ENCODE peak calls at places on chromosomes 16 and 17, in nine cellular contexts. F is heart left ventricle, P is right cardiac atrium, K is small intestine, D is caudate nucleus, T is aorta, Y is ascending aorta, Z is neuronal stem cell, L is upper lobe of right lung. G is an unnamed sample.

GRCh38 chr16:3112881-3113574 is 642 bp downstream of the ZNF205 start:
- DNase-seq in F (no peak), P (peak; percentile 72), K (no peak), D (no peak), T (no peak), Y (no peak), Z (no peak), L (no peak), G (no peak)

GRCh38 chr17:41328207-41328606 is 12.7 kb upstream of the KRTAP17-1 start:
- DNase-seq in F (no peak), P (no peak), K (no peak), D (no peak), T (no peak), Y (no peak), Z (no peak), L (no peak), G (no peak)

GRCh38 chr16:14302031-14302398 is 230.9 kb downstream of the MRTFB start:
- DNase-seq in F (peak; percentile 72), P (peak; percentile 88), K (peak; percentile 33), D (no peak), T (peak; percentile 86), Y (no peak), Z (no peak), L (peak; percentile 77), G (peak; percentile 62)

GRCh38 chr17:34161600-34161999 is 93.5 kb upstream of the CCL2 start:
- DNase-seq in F (no peak), P (no peak), K (no peak), D (no peak), T (no peak), Y (no peak), Z (no peak), L (no peak), G (no peak)

GRCh38 chr16:12459401-12459791 is 344.3 kb downstream of the CPPED1 start:
- DNase-seq in F (peak; percentile 60), P (peak; percentile 81), K (no peak), D (no peak), T (no peak), Y (peak; percentile 35), Z (no peak), L (peak; percentile 75), G (no peak)

GRCh38 chr16:78720416-78720815 is 621.0 kb downstream of the WWOX start:
- DNase-seq in F (no peak), P (no peak), K (no peak), D (no peak), T (no peak), Y (no peak), Z (no peak), L (no peak), G (no peak)

GRCh38 chr16:2224183-2224486 is 744 bp downstream of the E4F1 start:
- DNase-seq in F (no peak), P (no peak), K (no peak), D (no peak), T (no peak), Y (no peak), Z (no peak), L (no peak), G (no peak)

GRCh38 chr17:57956311-57957119 is 1.3 kb upstream of the CUEDC1 start:
- DNase-seq in F (no peak), P (no peak), K (peak; percentile 64), D (no peak), T (peak; percentile 41), Y (no peak), Z (no peak), L (peak; percentile 31), G (peak; percentile 1)

GRCh38 chr16:3583303-3584038 is 6.3 kb upstream of the NLRC3 start:
- DNase-seq in F (no peak), P (no peak), K (no peak), D (no peak), T (no peak), Y (no peak), Z (no peak), L (no peak), G (no peak)

GRCh38 chr17:51322390-51323029 is 62.2 kb downstream of the UTP18 start:
- DNase-seq in F (no peak), P (no peak), K (peak; percentile 28), D (no peak), T (no peak), Y (no peak), Z (peak; percentile 8), L (no peak), G (no peak)

GRCh38 chr16:20879175-20880053 is 20.7 kb downstream of the DCUN1D3 start:
- DNase-seq in F (no peak), P (no peak), K (no peak), D (no peak), T (no peak), Y (no peak), Z (no peak), L (no peak), G (no peak)

GRCh38 chr16:73157861-73158260 is 109.9 kb upstream of the ZFHX3 start:
- DNase-seq in F (no peak), P (no peak), K (no peak), D (no peak), T (no peak), Y (no peak), Z (no peak), L (no peak), G (no peak)

GRCh38 chr17:82883461-82884031 is 43.7 kb upstream of the ZNF750 start:
- DNase-seq in F (peak; percentile 27), P (peak; percentile 41), K (no peak), D (no peak), T (no peak), Y (no peak), Z (no peak), L (no peak), G (no peak)

GRCh38 chr17:81080056-81080455 is 45.1 kb downstream of the BAIAP2 start:
- DNase-seq in F (no peak), P (no peak), K (no peak), D (no peak), T (no peak), Y (no peak), Z (no peak), L (no peak), G (no peak)

GRCh38 chr17:81081217-81081616 is 46.3 kb downstream of the BAIAP2 start:
- DNase-seq in F (no peak), P (no peak), K (no peak), D (no peak), T (no peak), Y (no peak), Z (no peak), L (no peak), G (no peak)

GRCh38 chr17:81083125-81083765 is 48.3 kb downstream of the BAIAP2 start:
- DNase-seq in F (no peak), P (peak; percentile 79), K (no peak), D (no peak), T (no peak), Y (no peak), Z (no peak), L (peak; percentile 88), G (peak; percentile 85)

GRCh38 chr17:81081619-81082176 is 46.7 kb downstream of the BAIAP2 start:
- DNase-seq in F (no peak), P (no peak), K (no peak), D (no peak), T (no peak), Y (no peak), Z (no peak), L (no peak), G (no peak)

DNA sequence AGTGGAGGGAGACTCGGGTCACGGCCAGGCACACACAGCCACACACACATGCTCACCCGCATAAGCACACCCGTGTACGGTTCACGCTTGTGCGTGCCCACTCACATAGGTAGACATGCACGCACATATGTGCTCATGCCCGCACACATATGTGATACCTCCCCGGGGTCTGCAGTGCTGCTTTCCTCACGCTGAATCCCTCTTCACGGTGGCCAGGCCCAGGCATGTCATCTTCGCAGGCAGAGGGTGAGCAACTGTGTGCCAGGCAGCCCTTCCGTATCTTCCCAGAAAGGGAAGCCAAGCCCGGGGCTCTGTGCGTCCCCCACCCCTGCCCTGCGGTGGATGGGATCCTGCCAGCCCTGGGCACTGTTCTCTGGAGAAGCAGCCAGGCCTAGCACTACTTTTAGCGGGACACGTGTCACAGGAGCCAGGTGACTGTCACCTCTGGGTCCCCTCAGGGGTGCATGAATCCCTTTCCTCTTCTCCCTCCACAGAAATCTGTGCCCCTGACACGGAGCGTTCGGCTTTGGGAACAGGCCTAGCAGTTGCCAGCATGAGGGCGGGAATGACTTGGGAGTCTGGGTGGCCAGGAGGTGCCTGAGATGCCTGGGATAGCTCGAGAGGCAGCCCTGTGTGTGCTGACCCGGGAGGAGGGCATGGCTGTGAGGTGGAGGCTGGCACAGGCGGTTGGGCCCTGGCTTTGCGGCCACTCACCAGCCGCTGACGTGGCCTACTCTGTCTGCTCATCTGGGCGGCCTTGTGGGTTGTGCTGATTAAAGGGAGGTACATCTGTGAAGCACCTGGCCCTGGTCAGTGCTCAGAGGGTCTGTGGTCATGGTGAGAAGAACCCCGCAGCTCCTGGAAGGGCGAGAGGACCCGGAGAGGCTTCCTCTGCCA is 47.5 kb downstream of the BAIAP2 start:
- DNase-seq in F (no peak), P (peak; percentile 63), K (no peak), D (no peak), T (no peak), Y (no peak), Z (no peak), L (peak; percentile 86), G (peak; percentile 43)
- H3K27ac ChIP-seq in F (peak overlapping the region; percentile 55), P (peak overlapping the region; percentile 58), K (no peak overlapping the region), D (peak overlapping the region; percentile 72), T (no peak overlapping the region), Y (no peak overlapping the region), Z (no peak overlapping the region), L (peak overlapping the region; percentile 79), G (peak overlapping the region; percentile 91)

GRCh38 chr17:7839199-7839889 is 5.3 kb downstream of the KDM6B start:
- DNase-seq in F (no peak), P (peak; percentile 49), K (peak; percentile 85), D (no peak), T (no peak), Y (no peak), Z (no peak), L (no peak), G (no peak)
- H3K27ac ChIP-seq in F (peak overlapping the region; percentile 99), P (no peak overlapping the region), K (peak overlapping the region; percentile 67), D (no peak overlapping the region), T (no peak overlapping the region), Y (peak overlapping the region; percentile 56), Z (no peak overlapping the region), L (peak overlapping the region; percentile 51), G (peak overlapping the region; percentile 39)

GRCh38 chr16:57788252-57788841 is 13.9 kb downstream of the KIFC3 start:
- DNase-seq in F (no peak), P (no peak), K (no peak), D (no peak), T (no peak), Y (no peak), Z (no peak), L (no peak), G (peak; percentile 33)
- H3K27ac ChIP-seq in F (peak overlapping the region; percentile 48), P (no peak overlapping the region), K (no peak overlapping the region), D (peak overlapping the region; percentile 8), T (no peak overlapping the region), Y (no peak overlapping the region), Z (no peak overlapping the region), L (no peak overlapping the region), G (peak overlapping the region; percentile 68)

DNA sequence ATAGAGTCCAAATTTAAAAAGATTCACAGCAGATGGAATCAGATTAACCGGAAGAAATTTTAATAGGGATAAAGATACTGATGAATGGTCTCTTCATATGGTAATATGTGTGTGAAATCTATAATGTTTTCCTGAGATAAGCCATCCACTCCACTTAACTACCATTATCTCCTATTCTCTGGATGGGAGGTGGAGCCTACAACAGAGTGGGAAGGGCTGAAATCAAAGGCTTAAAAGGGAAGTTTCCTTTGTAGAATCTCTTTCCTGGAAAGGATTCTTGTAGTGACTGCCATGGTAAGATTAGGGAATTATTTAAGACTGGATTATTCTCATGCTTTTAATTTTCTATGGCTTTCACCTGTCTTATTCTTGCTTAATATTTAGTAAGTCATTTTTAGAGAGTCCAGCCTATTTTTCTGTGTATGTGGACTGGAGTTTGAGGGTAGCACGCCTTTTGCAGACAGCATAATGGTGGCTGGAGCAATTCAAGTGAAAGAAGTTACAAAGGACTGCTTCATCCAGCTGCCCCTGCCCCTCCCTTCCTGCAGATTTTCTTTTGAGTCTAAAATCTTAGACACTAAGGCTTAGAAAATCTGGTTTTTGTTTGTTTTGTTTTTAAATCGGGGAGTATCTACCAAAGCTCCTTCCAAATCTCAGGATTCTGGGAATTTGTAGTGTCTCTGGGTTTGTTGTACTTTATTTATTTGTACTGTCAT is 26.5 kb downstream of the KAT7 start:
- DNase-seq in F (no peak), P (no peak), K (no peak), D (no peak), T (no peak), Y (no peak), Z (peak; percentile 29), L (no peak), G (peak; percentile 12)
- H3K27ac ChIP-seq in F (peak overlapping the region; percentile 58), P (no peak overlapping the region), K (no peak overlapping the region), D (peak overlapping the region; percentile 18), T (no peak overlapping the region), Y (peak overlapping the region; percentile 48), Z (peak overlapping the region; percentile 96), L (peak overlapping the region; percentile 38), G (peak overlapping the region; percentile 86)